ENCODE peak calls at places on chromosomes 12 and 14, in ten cellular contexts. One of them, this sample, is unnamed.

GRCh38 chr12:12018454-12018853 is 52.3 kb upstream of the BCL2L14 start:
- DNase-seq in HFFc6: peak
- DNase-seq in left ventricle myocardium inferior: no peak
- DNase-seq in NCI-H2081: no peak
- DNase-seq in naive thymus-derived CD8-positive, alpha-beta T cell: no peak
- DNase-seq in LoVo: no peak
- DNase-seq in RCC 7860: no peak
- DNase-seq in PC-3: peak
- DNase-seq in heart left ventricle: no peak
- DNase-seq in Right ventricle myocardium inferior: no peak
- DNase-seq in this sample: no peak

GRCh38 chr12:1630081-1630826 is 1.2 kb downstream of the WNT5B start:
- DNase-seq in RCC 7860: no peak
- DNase-seq in HFFc6: no peak
- DNase-seq in PC-3: peak
- DNase-seq in heart left ventricle: peak
- DNase-seq in naive thymus-derived CD8-positive, alpha-beta T cell: peak
- DNase-seq in NCI-H2081: peak
- DNase-seq in left ventricle myocardium inferior: peak
- DNase-seq in Right ventricle myocardium inferior: peak
- DNase-seq in LoVo: peak
- DNase-seq in this sample: no peak

GRCh38 chr12:95600567-95600966 is 49.3 kb upstream of the USP44 start:
- DNase-seq in HFFc6: no peak
- DNase-seq in LoVo: no peak
- DNase-seq in PC-3: no peak
- DNase-seq in RCC 7860: no peak
- DNase-seq in left ventricle myocardium inferior: peak
- DNase-seq in naive thymus-derived CD8-positive, alpha-beta T cell: no peak
- DNase-seq in NCI-H2081: no peak
- DNase-seq in Right ventricle myocardium inferior: peak
- DNase-seq in heart left ventricle: peak
- DNase-seq in this sample: no peak

GRCh38 chr14:101113835-101114725 is 210.6 kb upstream of the RTL1 start:
- DNase-seq in HFFc6: no peak
- DNase-seq in left ventricle myocardium inferior: no peak
- DNase-seq in LoVo: no peak
- DNase-seq in heart left ventricle: no peak
- DNase-seq in Right ventricle myocardium inferior: peak
- DNase-seq in NCI-H2081: no peak
- DNase-seq in RCC 7860: no peak
- DNase-seq in naive thymus-derived CD8-positive, alpha-beta T cell: no peak
- DNase-seq in PC-3: no peak
- DNase-seq in this sample: no peak

GRCh38 chr14:93219103-93219726 is 12.2 kb downstream of the UBR7 start:
- DNase-seq in RCC 7860: peak
- DNase-seq in left ventricle myocardium inferior: no peak
- DNase-seq in PC-3: peak
- DNase-seq in naive thymus-derived CD8-positive, alpha-beta T cell: peak
- DNase-seq in HFFc6: peak
- DNase-seq in LoVo: peak
- DNase-seq in Right ventricle myocardium inferior: no peak
- DNase-seq in heart left ventricle: no peak
- DNase-seq in NCI-H2081: peak
- DNase-seq in this sample: no peak

GRCh38 chr12:93777249-93777648 is 100.1 kb downstream of the CRADD start:
- DNase-seq in naive thymus-derived CD8-positive, alpha-beta T cell: no peak
- DNase-seq in NCI-H2081: no peak
- DNase-seq in LoVo: no peak
- DNase-seq in left ventricle myocardium inferior: no peak
- DNase-seq in Right ventricle myocardium inferior: no peak
- DNase-seq in heart left ventricle: peak
- DNase-seq in PC-3: peak
- DNase-seq in HFFc6: peak
- DNase-seq in RCC 7860: no peak
- DNase-seq in this sample: no peak

GRCh38 chr14:99534333-99534732 is 53.1 kb downstream of the CCNK start:
- DNase-seq in LoVo: no peak
- DNase-seq in naive thymus-derived CD8-positive, alpha-beta T cell: no peak
- DNase-seq in HFFc6: no peak
- DNase-seq in RCC 7860: no peak
- DNase-seq in PC-3: no peak
- DNase-seq in NCI-H2081: no peak
- DNase-seq in heart left ventricle: no peak
- DNase-seq in left ventricle myocardium inferior: no peak
- DNase-seq in Right ventricle myocardium inferior: no peak
- DNase-seq in this sample: no peak

GRCh38 chr14:24094839-24095195 is 706 bp downstream of the PCK2 start:
- DNase-seq in left ventricle myocardium inferior: no peak
- DNase-seq in PC-3: no peak
- DNase-seq in RCC 7860: no peak
- DNase-seq in Right ventricle myocardium inferior: no peak
- DNase-seq in heart left ventricle: no peak
- DNase-seq in LoVo: no peak
- DNase-seq in naive thymus-derived CD8-positive, alpha-beta T cell: no peak
- DNase-seq in NCI-H2081: no peak
- DNase-seq in HFFc6: no peak
- DNase-seq in this sample: no peak

GRCh38 chr14:97206948-97207347 is 409.8 kb downstream of the VRK1 start:
- DNase-seq in heart left ventricle: no peak
- DNase-seq in HFFc6: no peak
- DNase-seq in LoVo: no peak
- DNase-seq in naive thymus-derived CD8-positive, alpha-beta T cell: no peak
- DNase-seq in left ventricle myocardium inferior: no peak
- DNase-seq in RCC 7860: no peak
- DNase-seq in PC-3: no peak
- DNase-seq in NCI-H2081: no peak
- DNase-seq in Right ventricle myocardium inferior: no peak
- DNase-seq in this sample: no peak

GRCh38 chr12:25463005-25463404 is 90.1 kb downstream of the LMNTD1 start:
- DNase-seq in heart left ventricle: no peak
- DNase-seq in PC-3: no peak
- DNase-seq in RCC 7860: no peak
- DNase-seq in HFFc6: no peak
- DNase-seq in Right ventricle myocardium inferior: no peak
- DNase-seq in left ventricle myocardium inferior: no peak
- DNase-seq in naive thymus-derived CD8-positive, alpha-beta T cell: no peak
- DNase-seq in NCI-H2081: no peak
- DNase-seq in LoVo: no peak
- DNase-seq in this sample: no peak

GRCh38 chr14:89641495-89642162 is 224.6 kb upstream of the FOXN3 start:
- DNase-seq in heart left ventricle: no peak
- DNase-seq in NCI-H2081: no peak
- DNase-seq in PC-3: no peak
- DNase-seq in left ventricle myocardium inferior: no peak
- DNase-seq in naive thymus-derived CD8-positive, alpha-beta T cell: no peak
- DNase-seq in HFFc6: no peak
- DNase-seq in LoVo: no peak
- DNase-seq in RCC 7860: no peak
- DNase-seq in Right ventricle myocardium inferior: no peak
- DNase-seq in this sample: no peak

GRCh38 chr12:106894774-106895173 is 60.9 kb upstream of the TMEM263 start:
- DNase-seq in Right ventricle myocardium inferior: no peak
- DNase-seq in LoVo: no peak
- DNase-seq in NCI-H2081: no peak
- DNase-seq in naive thymus-derived CD8-positive, alpha-beta T cell: no peak
- DNase-seq in RCC 7860: no peak
- DNase-seq in left ventricle myocardium inferior: no peak
- DNase-seq in HFFc6: no peak
- DNase-seq in heart left ventricle: no peak
- DNase-seq in PC-3: peak
- DNase-seq in this sample: no peak

GRCh38 chr14:19902409-19902808 is 18.0 kb upstream of the OR4K5 start:
- DNase-seq in HFFc6: no peak
- DNase-seq in heart left ventricle: no peak
- DNase-seq in naive thymus-derived CD8-positive, alpha-beta T cell: no peak
- DNase-seq in Right ventricle myocardium inferior: no peak
- DNase-seq in RCC 7860: no peak
- DNase-seq in NCI-H2081: no peak
- DNase-seq in LoVo: no peak
- DNase-seq in left ventricle myocardium inferior: no peak
- DNase-seq in PC-3: no peak
- DNase-seq in this sample: no peak

GRCh38 chr14:52268191-52269061 is 928 bp downstream of the PTGDR start:
- DNase-seq in heart left ventricle: peak
- DNase-seq in NCI-H2081: no peak
- DNase-seq in left ventricle myocardium inferior: no peak
- DNase-seq in Right ventricle myocardium inferior: no peak
- DNase-seq in PC-3: no peak
- DNase-seq in HFFc6: no peak
- DNase-seq in RCC 7860: no peak
- DNase-seq in naive thymus-derived CD8-positive, alpha-beta T cell: peak
- DNase-seq in LoVo: no peak
- DNase-seq in this sample: no peak

GRCh38 chr14:76762617-76763361 is 1.5 kb downstream of the VASH1 start:
- DNase-seq in HFFc6: no peak
- DNase-seq in PC-3: no peak
- DNase-seq in NCI-H2081: no peak
- DNase-seq in RCC 7860: no peak
- DNase-seq in left ventricle myocardium inferior: no peak
- DNase-seq in heart left ventricle: peak
- DNase-seq in naive thymus-derived CD8-positive, alpha-beta T cell: no peak
- DNase-seq in LoVo: no peak
- DNase-seq in Right ventricle myocardium inferior: no peak
- DNase-seq in this sample: no peak

GRCh38 chr14:41607966-41608663 is 1.4 kb downstream of the LRFN5 start:
- DNase-seq in LoVo: no peak
- DNase-seq in RCC 7860: no peak
- DNase-seq in HFFc6: no peak
- DNase-seq in NCI-H2081: peak
- DNase-seq in Right ventricle myocardium inferior: no peak
- DNase-seq in left ventricle myocardium inferior: no peak
- DNase-seq in naive thymus-derived CD8-positive, alpha-beta T cell: no peak
- DNase-seq in PC-3: no peak
- DNase-seq in heart left ventricle: no peak
- DNase-seq in this sample: no peak

GRCh38 chr14:53044486-53044885 is 93.6 kb upstream of the FERMT2 start:
- DNase-seq in naive thymus-derived CD8-positive, alpha-beta T cell: no peak
- DNase-seq in LoVo: no peak
- DNase-seq in Right ventricle myocardium inferior: no peak
- DNase-seq in NCI-H2081: no peak
- DNase-seq in left ventricle myocardium inferior: no peak
- DNase-seq in PC-3: peak
- DNase-seq in RCC 7860: no peak
- DNase-seq in HFFc6: peak
- DNase-seq in heart left ventricle: no peak
- DNase-seq in this sample: no peak

GRCh38 chr12:51424094-51424661 is 453 bp upstream of the SLC4A8 start:
- DNase-seq in Right ventricle myocardium inferior: no peak
- DNase-seq in left ventricle myocardium inferior: no peak
- DNase-seq in naive thymus-derived CD8-positive, alpha-beta T cell: no peak
- DNase-seq in NCI-H2081: no peak
- DNase-seq in PC-3: no peak
- DNase-seq in RCC 7860: no peak
- DNase-seq in heart left ventricle: no peak
- DNase-seq in HFFc6: no peak
- DNase-seq in LoVo: no peak
- DNase-seq in this sample: no peak

GRCh38 chr14:55979096-55979495 is 139.1 kb upstream of the PELI2 start:
- DNase-seq in PC-3: no peak
- DNase-seq in left ventricle myocardium inferior: no peak
- DNase-seq in NCI-H2081: peak
- DNase-seq in heart left ventricle: no peak
- DNase-seq in naive thymus-derived CD8-positive, alpha-beta T cell: no peak
- DNase-seq in RCC 7860: no peak
- DNase-seq in Right ventricle myocardium inferior: no peak
- DNase-seq in LoVo: no peak
- DNase-seq in HFFc6: no peak
- DNase-seq in this sample: no peak

GRCh38 chr14:79077096-79077495 is 906.9 kb downstream of the NRXN3 start:
- DNase-seq in RCC 7860: no peak
- DNase-seq in LoVo: no peak
- DNase-seq in Right ventricle myocardium inferior: no peak
- DNase-seq in left ventricle myocardium inferior: no peak
- DNase-seq in PC-3: peak
- DNase-seq in naive thymus-derived CD8-positive, alpha-beta T cell: no peak
- DNase-seq in NCI-H2081: peak
- DNase-seq in HFFc6: no peak
- DNase-seq in heart left ventricle: no peak
- DNase-seq in this sample: no peak

GRCh38 chr14:91361236-91361811 is 56.3 kb downstream of the CCDC88C start:
- DNase-seq in LoVo: no peak
- DNase-seq in RCC 7860: no peak
- DNase-seq in heart left ventricle: no peak
- DNase-seq in NCI-H2081: no peak
- DNase-seq in naive thymus-derived CD8-positive, alpha-beta T cell: no peak
- DNase-seq in HFFc6: no peak
- DNase-seq in PC-3: no peak
- DNase-seq in left ventricle myocardium inferior: no peak
- DNase-seq in Right ventricle myocardium inferior: no peak
- DNase-seq in this sample: peak

GRCh38 chr14:103713304-103714062 is 1.8 kb downstream of the XRCC3 start:
- DNase-seq in RCC 7860: no peak
- DNase-seq in Right ventricle myocardium inferior: no peak
- DNase-seq in naive thymus-derived CD8-positive, alpha-beta T cell: no peak
- DNase-seq in LoVo: no peak
- DNase-seq in HFFc6: no peak
- DNase-seq in left ventricle myocardium inferior: no peak
- DNase-seq in NCI-H2081: no peak
- DNase-seq in heart left ventricle: no peak
- DNase-seq in PC-3: no peak
- DNase-seq in this sample: no peak

GRCh38 chr12:68159681-68160304 is at the start of gene IFNG:
- DNase-seq in RCC 7860: no peak
- DNase-seq in left ventricle myocardium inferior: no peak
- DNase-seq in LoVo: no peak
- DNase-seq in HFFc6: no peak
- DNase-seq in Right ventricle myocardium inferior: no peak
- DNase-seq in NCI-H2081: no peak
- DNase-seq in heart left ventricle: no peak
- DNase-seq in PC-3: no peak
- DNase-seq in naive thymus-derived CD8-positive, alpha-beta T cell: no peak
- DNase-seq in this sample: no peak

GRCh38 chr14:74475678-74476077 is 17.4 kb downstream of the NPC2 start:
- DNase-seq in NCI-H2081: no peak
- DNase-seq in PC-3: peak
- DNase-seq in HFFc6: peak
- DNase-seq in left ventricle myocardium inferior: no peak
- DNase-seq in naive thymus-derived CD8-positive, alpha-beta T cell: no peak
- DNase-seq in LoVo: no peak
- DNase-seq in Right ventricle myocardium inferior: no peak
- DNase-seq in heart left ventricle: no peak
- DNase-seq in RCC 7860: peak
- DNase-seq in this sample: no peak

GRCh38 chr12:10016881-10017280 is 6.5 kb downstream of the CLEC12B start:
- DNase-seq in heart left ventricle: no peak
- DNase-seq in left ventricle myocardium inferior: no peak
- DNase-seq in Right ventricle myocardium inferior: no peak
- DNase-seq in LoVo: no peak
- DNase-seq in RCC 7860: no peak
- DNase-seq in PC-3: peak
- DNase-seq in HFFc6: peak
- DNase-seq in NCI-H2081: no peak
- DNase-seq in naive thymus-derived CD8-positive, alpha-beta T cell: no peak
- DNase-seq in this sample: no peak

GRCh38 chr12:124480469-124481256 is 86.7 kb downstream of the NCOR2 start:
- DNase-seq in Right ventricle myocardium inferior: peak
- DNase-seq in left ventricle myocardium inferior: peak
- DNase-seq in PC-3: peak
- DNase-seq in LoVo: no peak
- DNase-seq in HFFc6: peak
- DNase-seq in naive thymus-derived CD8-positive, alpha-beta T cell: no peak
- DNase-seq in heart left ventricle: peak
- DNase-seq in RCC 7860: peak
- DNase-seq in NCI-H2081: peak
- DNase-seq in this sample: peak

This sample was measured in PC-9.